ENCODE peak calls at places on chromosomes 13 and 19, in four cellular contexts. M, W, Y and E are unnamed samples.

GRCh38 chr19:48868196-48868886 is at the start of gene PLEKHA4:
- DNase-seq in M (peak; percentile 72), W (no peak), Y (peak; percentile 49), E (peak; percentile 26)

GRCh38 chr13:36954542-36954941 is 34.5 kb upstream of the SMAD9 start:
- DNase-seq in M (no peak), W (no peak), Y (no peak), E (no peak)

GRCh38 chr19:12331211-12331941 is 2.1 kb downstream of the ZNF563 start:
- DNase-seq in M (no peak), W (peak; percentile 30), Y (peak; percentile 18), E (no peak)

GRCh38 chr19:46692918-46693722 is 23.8 kb downstream of the PRKD2 start:
- DNase-seq in M (no peak), W (no peak), Y (no peak), E (no peak)

GRCh38 chr19:39915848-39916215 is 18.6 kb downstream of the FCGBP start:
- DNase-seq in M (no peak), W (no peak), Y (no peak), E (no peak)

GRCh38 chr13:37657134-37657533 is 58.6 kb upstream of the POSTN start:
- DNase-seq in M (no peak), W (no peak), Y (no peak), E (no peak)

GRCh38 chr19:1365306-1365963 is 18.3 kb upstream of the NDUFS7 start:
- DNase-seq in M (no peak), W (no peak), Y (no peak), E (no peak)

GRCh38 chr13:111007209-111007608 is 92.3 kb upstream of the ANKRD10 start:
- DNase-seq in M (no peak), W (no peak), Y (no peak), E (no peak)

GRCh38 chr19:46420056-46420455 is 6.7 kb upstream of the CCDC8 start:
- DNase-seq in M (no peak), W (no peak), Y (no peak), E (no peak)

GRCh38 chr13:66556306-66556705 is 673.8 kb downstream of the PCDH9 start:
- DNase-seq in M (no peak), W (no peak), Y (no peak), E (no peak)

GRCh38 chr19:18321729-18322091 is 1.2 kb downstream of the LSM4 start:
- DNase-seq in M (no peak), W (peak; percentile 77), Y (no peak), E (no peak)

GRCh38 chr13:73657821-73658540 is 476.2 kb downstream of the KLF12 start:
- DNase-seq in M (no peak), W (no peak), Y (no peak), E (no peak)

GRCh38 chr13:31242342-31242741 is 42.6 kb downstream of the B3GLCT start:
- DNase-seq in M (no peak), W (no peak), Y (no peak), E (no peak)

GRCh38 chr13:110304256-110304655 is 2.7 kb downstream of the COL4A1 start:
- DNase-seq in M (no peak), W (no peak), Y (no peak), E (no peak)

GRCh38 chr19:51702103-51702753 is 9.1 kb downstream of the SPACA6 start:
- DNase-seq in M (peak; percentile 98), W (no peak), Y (peak; percentile 84), E (peak; percentile 77)

GRCh38 chr13:46679369-46680180 is 117.4 kb downstream of the ESD start:
- DNase-seq in M (no peak), W (peak; percentile 84), Y (peak; percentile 42), E (no peak)

GRCh38 chr19:34661357-34661756 is 15.6 kb downstream of the SCGB2B2 start:
- DNase-seq in M (no peak), W (no peak), Y (no peak), E (no peak)

GRCh38 chr13:78194904-78195639 is 276.4 kb upstream of the EDNRB start:
- DNase-seq in M (peak; percentile 61), W (no peak), Y (no peak), E (no peak)

GRCh38 chr19:13913352-13913751 is 7.4 kb downstream of the CC2D1A start:
- DNase-seq in M (no peak), W (no peak), Y (no peak), E (no peak)

GRCh38 chr13:77523386-77523785 is 12.1 kb upstream of the SCEL start:
- DNase-seq in M (no peak), W (no peak), Y (no peak), E (no peak)

GRCh38 chr13:30734434-30734833 is 909 bp upstream of the ALOX5AP start:
- DNase-seq in M (no peak), W (no peak), Y (no peak), E (no peak)

GRCh38 chr19:13366529-13367143 is 139.6 kb downstream of the CACNA1A start:
- DNase-seq in M (peak; percentile 68), W (no peak), Y (no peak), E (peak; percentile 21)

GRCh38 chr19:13505761-13506549 is at the start of gene CACNA1A:
- DNase-seq in M (peak; percentile 78), W (no peak), Y (no peak), E (peak; percentile 57)

GRCh38 chr19:10553943-10554381 is 10.3 kb downstream of the ATG4D start:
- DNase-seq in M (no peak), W (peak; percentile 98), Y (peak; percentile 46), E (no peak)

GRCh38 chr19:2428027-2428690 is 773 bp upstream of the TIMM13 start:
- DNase-seq in M (peak; percentile 82), W (no peak), Y (peak; percentile 39), E (peak; percentile 34)

GRCh38 chr13:101258071-101258470 is 158.2 kb downstream of the NALCN start:
- DNase-seq in M (peak; percentile 77), W (peak; percentile 65), Y (no peak), E (no peak)

GRCh38 chr19:593505-593904 is 3.8 kb downstream of the HCN2 start:
- DNase-seq in M (no peak), W (no peak), Y (no peak), E (no peak)

GRCh38 chr13:75635621-75636338 is at the start of gene LMO7:
- DNase-seq in M (peak; percentile 91), W (peak; percentile 47), Y (peak; percentile 61), E (peak; percentile 33)

GRCh38 chr13:80338781-80339577 is 1.9 kb downstream of the SPRY2 start:
- DNase-seq in M (peak; percentile 79), W (peak; percentile 18), Y (peak; percentile 60), E (peak; percentile 61)

GRCh38 chr19:18610556-18611326 is 1.9 kb upstream of the TMEM59L start:
- DNase-seq in M (peak; percentile 81), W (no peak), Y (no peak), E (no peak)

GRCh38 chr13:49996951-49997895 is at the start of gene TRIM13:
- DNase-seq in M (peak; percentile 94), W (peak; percentile 88), Y (peak; percentile 92), E (peak; percentile 82)

GRCh38 chr19:1836458-1837221 is 11.6 kb downstream of the REXO1 start:
- DNase-seq in M (no peak), W (no peak), Y (no peak), E (no peak)

GRCh38 chr19:45676851-45677263 is 8.8 kb downstream of the GIPR start:
- DNase-seq in M (no peak), W (no peak), Y (peak; percentile 56), E (no peak)

GRCh38 chr13:34577051-34577450 is 365.0 kb upstream of the NBEA start:
- DNase-seq in M (no peak), W (peak; percentile 51), Y (no peak), E (no peak)

GRCh38 chr13:102596147-102597028 is at the start of gene TPP2:
- DNase-seq in M (peak; percentile 99), W (peak; percentile 99), Y (peak; percentile 100), E (peak; percentile 99)

GRCh38 chr19:5150902-5151741 is 182.2 kb downstream of the KDM4B start:
- DNase-seq in M (no peak), W (no peak), Y (no peak), E (no peak)

DNA sequence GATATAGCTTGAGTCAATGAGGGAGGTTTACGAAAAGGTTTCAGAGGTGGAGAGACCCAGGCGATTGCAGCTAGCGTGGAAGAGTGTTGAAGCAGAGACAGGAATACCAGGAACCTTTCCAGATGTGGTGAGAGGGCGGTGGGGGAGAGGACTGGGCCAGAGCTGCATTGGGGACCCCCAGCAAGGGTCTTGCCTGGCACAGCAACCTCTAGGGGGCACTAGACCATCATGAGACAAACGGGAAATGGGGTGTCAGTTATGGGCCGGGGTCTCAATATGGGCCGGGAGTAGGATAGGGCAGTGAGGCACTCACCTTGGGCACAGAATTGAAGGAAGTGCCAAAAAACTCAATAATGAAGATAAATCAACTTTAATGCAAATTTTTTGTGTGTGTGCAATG is 2.1 kb upstream of the LRP3 start:
- DNase-seq in M (peak; percentile 71), W (no peak), Y (no peak), E (no peak)
- TF ChIP-seq CTCF in M (peak; percentile 70), W (peak; percentile 46), Y (no peak), E (no peak)

GRCh38 chr19:55484571-55485438 is at the start of gene NAT14:
- DNase-seq in M (peak; percentile 96), W (peak; percentile 83), Y (peak; percentile 53), E (peak; percentile 72)

GRCh38 chr19:55486971-55487883 is 1.0 kb upstream of the SSC5D start:
- DNase-seq in M (peak; percentile 78), W (no peak), Y (peak; percentile 60), E (no peak)

GRCh38 chr19:55485439-55486011 is 537 bp downstream of the NAT14 start:
- DNase-seq in M (peak; percentile 69), W (no peak), Y (no peak), E (no peak)

GRCh38 chr19:55487884-55488687 is at the start of gene SSC5D:
- DNase-seq in M (peak; percentile 69), W (no peak), Y (no peak), E (no peak)

GRCh38 chr19:55486043-55486970 is 1.3 kb downstream of the NAT14 start:
- DNase-seq in M (peak; percentile 74), W (no peak), Y (no peak), E (no peak)
- TF ChIP-seq CTCF in M (peak; percentile 22), W (no peak), Y (peak; percentile 13), E (no peak)

GRCh38 chr19:15112385-15112784 is 5.2 kb downstream of the SYDE1 start:
- DNase-seq in M (peak; percentile 81), W (no peak), Y (no peak), E (no peak)
- TF ChIP-seq CTCF in M (peak; percentile 39), W (peak; percentile 15), Y (no peak), E (no peak)

GRCh38 chr13:29428310-29428991 is 167.0 kb downstream of the SLC7A1 start:
- DNase-seq in M (peak; percentile 89), W (no peak), Y (no peak), E (peak; percentile 39)
- TF ChIP-seq CTCF in M (peak; percentile 19), W (no peak), Y (no peak), E (no peak)

DNA sequence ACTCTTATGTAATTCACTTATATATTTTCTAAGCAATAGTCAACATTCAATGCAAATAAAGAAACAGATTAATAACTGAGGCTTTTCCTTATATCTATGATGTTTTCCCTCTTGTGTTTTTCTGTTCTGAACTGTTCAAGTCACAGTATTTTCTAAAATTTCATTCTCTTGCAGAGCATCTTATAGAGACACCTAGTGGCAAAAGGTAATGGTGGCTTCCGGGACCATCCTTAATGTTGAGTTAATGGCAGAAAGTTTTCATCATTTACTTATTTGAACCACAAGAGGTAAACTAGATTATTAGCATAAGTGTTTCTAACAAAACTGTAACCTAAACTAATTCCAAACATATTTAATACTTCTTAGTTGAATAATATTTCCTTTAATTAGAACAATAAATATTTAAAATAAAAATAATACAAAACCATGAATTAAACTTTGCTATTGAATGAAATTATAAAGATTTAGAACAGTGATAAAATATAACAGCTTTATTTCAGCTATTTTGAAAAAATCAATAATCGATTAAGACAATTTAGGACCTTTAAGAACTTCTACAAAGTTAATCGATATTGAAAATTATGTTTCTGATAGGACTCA is 1.7 kb upstream of the SLITRK5 start:
- DNase-seq in M (peak; percentile 68), W (no peak), Y (no peak), E (no peak)
- TF ChIP-seq CTCF in M (peak; percentile 87), W (peak; percentile 52), Y (peak; percentile 34), E (peak; percentile 53)